ENCODE peak calls at places on chromosome 20, in ten cellular contexts. D is activated CD4-positive, alpha-beta T cell treated with anti-CD3 and anti-CD28 coated beads, Interleukin-2, amount 50 U/mL, for 4 hours; O is fibroblast of mammary gland; R is iris pigment epithelial cell; U is NCI-H1694 treated with DMSO at 0.1 percent for 48 hours; P is aorta; S is LoVo; Q is glutamatergic neuron; A is amniotic stem cell; E is HT1080. F is an unnamed sample.

GRCh38 chr20:10708342-10709185 is 34.8 kb upstream of the JAG1 start:
- DNase-seq in U (no peak), O (peak; percentile 63), D (no peak), E (peak; percentile 23), Q (no peak), A (peak; percentile 26), S (peak; percentile 64), P (no peak), R (peak; percentile 87), F (peak; percentile 20)

GRCh38 chr20:56566621-56567020 is 33.6 kb downstream of the FAM209B start:
- DNase-seq in R (no peak), D (no peak), O (no peak), A (no peak), Q (no peak), U (no peak), E (no peak), P (no peak), S (peak; percentile 54), F (no peak)

GRCh38 chr20:19022118-19022575 is 190.3 kb upstream of the SLC24A3 start:
- DNase-seq in P (no peak), Q (no peak), O (no peak), A (no peak), R (no peak), S (no peak), E (no peak), U (no peak), D (no peak), F (no peak)

GRCh38 chr20:20491784-20492145 is 123.9 kb downstream of the INSM1 start:
- DNase-seq in U (no peak), P (no peak), O (no peak), Q (no peak), A (no peak), R (no peak), D (no peak), E (no peak), S (no peak), F (no peak)

GRCh38 chr20:47927944-47928343 is 142.7 kb upstream of the SULF2 start:
- DNase-seq in E (no peak), U (no peak), P (no peak), Q (no peak), O (peak; percentile 22), R (no peak), D (no peak), S (no peak), A (no peak), F (no peak)

GRCh38 chr20:36116813-36117441 is 37.6 kb upstream of the EPB41L1 start:
- DNase-seq in Q (no peak), P (peak; percentile 69), D (no peak), A (no peak), R (peak; percentile 54), E (peak; percentile 67), O (peak; percentile 86), U (no peak), S (no peak), F (peak; percentile 84)

GRCh38 chr20:34179636-34180360 is 61.4 kb upstream of the ASIP start:
- DNase-seq in S (peak; percentile 49), A (no peak), D (no peak), E (no peak), U (no peak), P (no peak), Q (no peak), O (no peak), R (no peak), F (no peak)

GRCh38 chr20:35339007-35339406 is 46.8 kb upstream of the FAM83C start:
- DNase-seq in D (no peak), Q (no peak), U (no peak), O (peak; percentile 98), P (no peak), A (peak; percentile 69), E (peak; percentile 96), R (peak; percentile 93), S (no peak), F (peak; percentile 35)

F was measured in H54.